ENCODE peak calls at places on chromosomes 13 and 19, in ten cellular contexts. W is mucosa of descending colon; N is Peyer's patch; J is CD4-positive, alpha-beta memory T cell; F is A673; G is cardiac muscle cell; A is colonic mucosa; K is endothelial cell of umbilical vein; R is lower lobe of right lung; Q is psoas muscle. Y is an unnamed sample.
A peak's percentile ranks its signal among the peaks of the same experiment; 100 is the strongest.

GRCh38 chr13:73220966-73221720 is 162.3 kb downstream of the KLF5 start:
- DNase-seq in W (peak; percentile 60), N (peak; percentile 77), J (no peak), F (no peak), G (no peak), A (peak; percentile 40), K (no peak), R (no peak), Q (no peak), Y (peak; percentile 59)

GRCh38 chr19:50333235-50333736 is 4.1 kb upstream of the KCNC3 start:
- DNase-seq in W (peak; percentile 95), N (peak; percentile 96), J (peak; percentile 94), F (peak; percentile 91), G (peak; percentile 92), A (peak; percentile 84), K (peak; percentile 89), R (peak; percentile 98), Q (peak; percentile 86), Y (peak; percentile 97)

GRCh38 chr19:17479325-17479791 is 9.0 kb downstream of the SLC27A1 start:
- DNase-seq in W (no peak), N (no peak), J (no peak), F (peak; percentile 37), G (peak; percentile 76), A (no peak), K (no peak), R (no peak), Q (no peak), Y (no peak)

GRCh38 chr13:50366488-50367174 is 351.4 kb downstream of the KCNRG start:
- DNase-seq in W (no peak), N (no peak), J (no peak), F (no peak), G (no peak), A (no peak), K (peak; percentile 9), R (no peak), Q (no peak), Y (no peak)

GRCh38 chr13:114077938-114078335 is 54.5 kb downstream of the RASA3 start:
- DNase-seq in W (peak; percentile 41), N (peak; percentile 43), J (peak; percentile 22), F (no peak), G (peak; percentile 74), A (no peak), K (no peak), R (peak; percentile 38), Q (no peak), Y (peak; percentile 64)

GRCh38 chr19:40674291-40674690 is 16.2 kb downstream of the NUMBL start:
- DNase-seq in W (no peak), N (no peak), J (no peak), F (no peak), G (peak; percentile 32), A (no peak), K (no peak), R (no peak), Q (no peak), Y (no peak)

GRCh38 chr13:24348385-24348784 is 39.0 kb downstream of the C1QTNF9 start:
- DNase-seq in W (no peak), N (no peak), J (no peak), F (no peak), G (no peak), A (no peak), K (no peak), R (no peak), Q (no peak), Y (no peak)

GRCh38 chr13:31195616-31196015 is 4.2 kb upstream of the B3GLCT start:
- DNase-seq in W (no peak), N (no peak), J (no peak), F (no peak), G (no peak), A (no peak), K (no peak), R (no peak), Q (no peak), Y (no peak)

DNA sequence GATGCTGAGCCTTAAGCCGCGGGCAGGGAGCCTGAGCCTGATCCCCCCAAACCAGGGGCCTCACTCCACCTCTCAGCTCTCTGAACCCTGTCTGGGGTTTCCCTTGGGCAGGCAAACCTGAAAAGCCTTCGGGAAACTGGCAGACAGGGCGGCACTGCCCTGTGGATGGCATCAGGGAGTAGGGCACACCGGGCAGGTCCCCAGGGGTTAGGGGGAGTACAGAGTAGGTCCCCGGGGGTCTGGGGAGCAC is 9.7 kb downstream of the MKNK2 start:
- DNase-seq in W (peak; percentile 58), N (no peak), J (no peak), F (no peak), G (no peak), A (no peak), K (no peak), R (no peak), Q (no peak), Y (no peak)
- H3K4me1 ChIP-seq in W (peaks cover 45% of the 10 kb centered on the region), N (peaks cover 61% of the 10 kb centered on the region), J (peaks cover 56% of the 10 kb centered on the region), F (peaks cover 26% of the 10 kb centered on the region), G (peaks cover 22% of the 10 kb centered on the region), A (peaks cover 21% of the 10 kb centered on the region), K (peaks cover 14% of the 10 kb centered on the region), R (peaks cover 63% of the 10 kb centered on the region), Q (peaks cover 69% of the 10 kb centered on the region), Y (peaks cover 4% of the 10 kb centered on the region)

GRCh38 chr13:51541037-51541436 is 43.2 kb upstream of the WDFY2 start:
- DNase-seq in W (no peak), N (no peak), J (no peak), F (no peak), G (no peak), A (no peak), K (no peak), R (no peak), Q (no peak), Y (no peak)

GRCh38 chr13:51541809-51542258 is 42.4 kb upstream of the WDFY2 start:
- DNase-seq in W (no peak), N (no peak), J (no peak), F (peak; percentile 67), G (no peak), A (peak; percentile 28), K (no peak), R (no peak), Q (no peak), Y (no peak)

GRCh38 chr13:51539887-51540286 is 44.4 kb upstream of the WDFY2 start:
- DNase-seq in W (no peak), N (no peak), J (no peak), F (peak; percentile 67), G (peak; percentile 34), A (no peak), K (no peak), R (no peak), Q (no peak), Y (no peak)

GRCh38 chr13:51538626-51539179 is 45.6 kb upstream of the WDFY2 start:
- DNase-seq in W (no peak), N (no peak), J (no peak), F (no peak), G (no peak), A (no peak), K (no peak), R (no peak), Q (no peak), Y (no peak)

DNA sequence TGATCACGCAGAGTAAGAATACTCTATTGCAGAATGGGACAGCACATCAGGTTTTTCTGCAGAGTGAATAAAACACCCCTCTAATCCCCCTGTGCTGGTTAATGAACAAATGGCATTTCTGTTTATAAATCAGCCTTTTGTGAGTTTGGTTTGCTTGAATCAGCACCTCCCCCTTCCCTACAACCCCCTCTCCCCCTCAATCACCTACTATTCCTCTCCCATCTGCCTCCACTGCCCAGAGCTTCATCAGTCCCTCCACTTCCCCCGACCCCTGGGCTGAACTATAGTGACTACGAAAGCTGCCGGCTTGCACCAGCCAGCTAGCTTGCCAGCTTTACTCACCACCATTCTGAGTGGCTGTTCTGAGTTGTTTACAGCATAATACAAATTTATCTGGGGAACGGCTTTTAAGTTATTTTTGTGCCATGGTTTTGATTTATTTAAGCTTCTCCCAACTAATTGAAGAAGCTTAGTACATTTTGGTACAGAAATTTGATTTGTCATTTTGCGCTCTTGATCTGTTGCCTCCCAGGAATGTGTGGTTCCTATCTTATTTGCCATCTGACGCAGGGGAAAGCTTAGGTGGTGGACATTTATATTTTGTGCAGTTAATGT is 41.8 kb upstream of the WDFY2 start:
- DNase-seq in W (no peak), N (no peak), J (no peak), F (peak; percentile 48), G (peak; percentile 42), A (no peak), K (no peak), R (no peak), Q (no peak), Y (no peak)
- H3K4me3 ChIP-seq in W (no peak overlapping the region), N (no peak overlapping the region), J (no peak overlapping the region), F (no peak overlapping the region), G (no peak overlapping the region), A (no peak overlapping the region), K (no peak overlapping the region), R (no peak overlapping the region), Q (no peak overlapping the region), Y (no peak overlapping the region)

GRCh38 chr19:39347332-39348227 is 5.4 kb downstream of the SAMD4B start:
- DNase-seq in W (no peak), N (no peak), J (no peak), F (peak; percentile 35), G (peak; percentile 11), A (no peak), K (no peak), R (no peak), Q (no peak), Y (no peak)

GRCh38 chr19:39341720-39342604 is at the start of gene SAMD4B:
- DNase-seq in W (peak; percentile 100), N (peak; percentile 99), J (peak; percentile 99), F (peak; percentile 99), G (peak; percentile 99), A (peak; percentile 98), K (peak; percentile 97), R (peak; percentile 100), Q (peak; percentile 99), Y (peak; percentile 100)

GRCh38 chr19:39342647-39343305 is 555 bp downstream of the SAMD4B start:
- DNase-seq in W (peak; percentile 70), N (peak; percentile 51), J (no peak), F (no peak), G (peak; percentile 29), A (no peak), K (no peak), R (peak; percentile 61), Q (peak; percentile 41), Y (no peak)

GRCh38 chr19:39349326-39349725 is 7.1 kb downstream of the SAMD4B start:
- DNase-seq in W (no peak), N (no peak), J (no peak), F (no peak), G (no peak), A (no peak), K (no peak), R (no peak), Q (no peak), Y (no peak)

GRCh38 chr19:39345956-39346355 is 3.7 kb downstream of the SAMD4B start:
- DNase-seq in W (no peak), N (no peak), J (no peak), F (no peak), G (no peak), A (no peak), K (no peak), R (no peak), Q (no peak), Y (no peak)
- H3K4me1 ChIP-seq in W (peaks cover 14% of the 10 kb centered on the region), N (peaks cover 31% of the 10 kb centered on the region), J (peaks cover 43% of the 10 kb centered on the region), F (peaks cover 42% of the 10 kb centered on the region), G (peaks cover 30% of the 10 kb centered on the region), A (peaks cover under 1% of the 10 kb centered on the region), K (peaks cover 16% of the 10 kb centered on the region), R (peaks cover 50% of the 10 kb centered on the region), Q (peaks cover 48% of the 10 kb centered on the region), Y (peaks cover 5% of the 10 kb centered on the region)

DNA sequence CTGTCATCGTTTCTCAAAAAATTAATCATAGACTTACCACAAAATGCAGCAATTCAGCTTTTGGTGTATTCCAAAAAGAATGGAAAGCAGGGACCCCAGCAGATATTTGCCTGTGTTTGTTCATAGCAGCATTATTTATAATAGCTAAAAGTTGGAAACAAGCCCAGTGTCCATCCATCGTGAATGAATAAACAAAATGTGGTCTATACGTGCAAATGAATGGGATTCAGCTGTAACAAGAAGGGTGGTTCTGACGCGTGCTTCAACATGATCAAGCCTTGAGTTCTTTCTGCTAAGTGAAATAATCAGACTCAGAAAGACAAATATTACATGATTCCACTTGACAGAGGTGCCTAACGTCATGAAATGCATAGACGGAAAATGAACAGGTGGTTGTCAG is 36.4 kb downstream of the PSG11 start:
- DNase-seq in W (no peak), N (no peak), J (no peak), F (no peak), G (no peak), A (no peak), K (no peak), R (no peak), Q (no peak), Y (no peak)
- H3K4me3 ChIP-seq in W (no peak overlapping the region), N (no peak overlapping the region), J (no peak overlapping the region), F (no peak overlapping the region), G (no peak overlapping the region), A (no peak overlapping the region), K (no peak overlapping the region), R (no peak overlapping the region), Q (no peak overlapping the region), Y (no peak overlapping the region)